ENCODE peak calls at places on chromosomes 7 and 10, in six cellular contexts. Z is K562, F is HepG2, L is A549, A is upper lobe of left lung, P is GM12878. K is an unnamed sample. For H3K4me1, the result is how much of the 10 kb centered on the place peaks cover.

GRCh38 chr7:117155694-117156093 is 167.2 kb downstream of the WNT2 start:
- ATAC-seq in F (no peak), Z (no peak), A (no peak), P (no peak), L (no peak), K (no peak)

GRCh38 chr10:88315746-88316145 is 267.4 kb downstream of the RNLS start:
- ATAC-seq in P (no peak), F (no peak), A (no peak), Z (no peak), L (no peak), K (no peak)

GRCh38 chr7:55567495-55568070 is 4.7 kb downstream of the VOPP1 start:
- ATAC-seq in Z (no peak), P (peak), F (no peak), A (no peak), L (no peak), K (no peak)

GRCh38 chr10:126661356-126661755 is 9.1 kb downstream of the C10orf90 start:
- ATAC-seq in Z (no peak), P (no peak), L (no peak), A (no peak), F (no peak), K (no peak)

GRCh38 chr10:129040377-129040776 is 426.7 kb upstream of the MGMT start:
- ATAC-seq in P (no peak), Z (no peak), L (no peak), F (no peak), A (no peak), K (no peak)

GRCh38 chr7:50197547-50197946 is 104.5 kb upstream of the ZPBP start:
- ATAC-seq in P (peak), L (no peak), A (no peak), F (peak), Z (peak), K (no peak)

GRCh38 chr10:72542396-72542815 is 83.5 kb downstream of the MICU1 start:
- ATAC-seq in A (no peak), P (no peak), F (peak), Z (no peak), L (no peak), K (no peak)

GRCh38 chr7:135914346-135914745 is 62.8 kb downstream of the MTPN start:
- ATAC-seq in P (no peak), Z (no peak), L (no peak), A (no peak), F (no peak), K (no peak)

GRCh38 chr7:29289156-29290021 is 94.8 kb downstream of the CHN2 start:
- ATAC-seq in F (peak), A (peak), Z (no peak), L (no peak), P (peak), K (peak)

GRCh38 chr7:131633342-131633843 is 77.0 kb upstream of the PODXL start:
- ATAC-seq in F (no peak), Z (peak), P (peak), L (peak), A (peak), K (peak)

GRCh38 chr7:13060173-13060572 is 372.7 kb downstream of the ARL4A start:
- ATAC-seq in P (no peak), F (no peak), L (no peak), A (no peak), Z (no peak), K (no peak)

GRCh38 chr10:114356786-114357588 is 47.3 kb downstream of the AFAP1L2 start:
- ATAC-seq in Z (no peak), A (peak), P (no peak), L (peak), F (no peak), K (peak)

GRCh38 chr10:96017227-96017687 is 26.1 kb upstream of the CCNJ start:
- ATAC-seq in Z (peak), F (peak), P (peak), L (peak), A (peak), K (peak)

GRCh38 chr7:117362294-117362693 is 39.4 kb upstream of the WNT2 start:
- ATAC-seq in L (no peak), F (no peak), Z (no peak), P (peak), A (no peak), K (no peak)

GRCh38 chr10:71084061-71084817 is 128.1 kb upstream of the UNC5B start:
- ATAC-seq in F (no peak), P (no peak), Z (no peak), L (no peak), A (no peak), K (no peak)

GRCh38 chr7:155737590-155737989 is 74.7 kb downstream of the SHH start:
- ATAC-seq in P (no peak), A (no peak), F (no peak), Z (no peak), L (no peak), K (no peak)

GRCh38 chr7:101614098-101614938 is 14.8 kb downstream of the MYL10 start:
- ATAC-seq in Z (no peak), P (no peak), F (no peak), A (no peak), L (no peak), K (no peak)

GRCh38 chr7:4604456-4604940 is 77.6 kb upstream of the FOXK1 start:
- ATAC-seq in L (no peak), A (no peak), Z (no peak), F (no peak), P (no peak), K (no peak)

GRCh38 chr10:58967551-58968418 is 208.7 kb upstream of the PHYHIPL start:
- ATAC-seq in A (peak), F (peak), P (peak), L (peak), Z (no peak), K (no peak)

GRCh38 chr7:96303105-96303685 is 18.7 kb downstream of the SLC25A13 start:
- ATAC-seq in L (peak), A (peak), P (no peak), F (peak), Z (peak), K (no peak)

GRCh38 chr7:30165590-30165989 is 30.8 kb downstream of the MTURN start:
- ATAC-seq in A (no peak), P (no peak), F (no peak), Z (no peak), L (no peak), K (no peak)

GRCh38 chr10:80541144-80541750 is 3.5 kb downstream of the SH2D4B start:
- ATAC-seq in A (no peak), P (peak), F (no peak), L (no peak), Z (peak), K (peak)

GRCh38 chr10:14340051-14340744 is 9.5 kb upstream of the FRMD4A start:
- ATAC-seq in L (no peak), P (no peak), A (no peak), Z (no peak), F (no peak), K (no peak)

DNA sequence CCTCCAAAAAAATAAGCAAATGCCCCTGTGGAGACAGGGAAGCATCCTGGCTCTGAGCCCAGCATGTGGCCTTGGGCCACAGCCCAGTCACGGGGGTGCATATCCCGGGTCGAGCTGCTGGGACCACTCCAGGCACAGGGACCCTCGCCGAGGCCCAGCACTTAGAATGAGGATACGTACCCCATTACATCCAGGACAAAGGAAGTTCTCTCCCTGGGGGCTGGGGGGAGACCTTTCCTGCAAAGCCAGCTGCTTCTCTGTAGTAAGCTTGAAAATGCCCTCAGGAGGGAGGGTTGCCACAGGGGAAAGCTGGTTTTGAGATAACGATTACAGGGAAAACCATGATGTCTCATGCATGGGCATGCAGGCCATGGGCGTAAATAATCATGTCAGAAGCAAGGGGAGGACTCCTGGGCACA is 75.5 kb downstream of the HIPK2 start:
- ATAC-seq in Z (no peak), P (no peak), A (no peak), F (no peak), L (no peak), K (no peak)
- H3K4me1 ChIP-seq in Z (under half), P (under half), A (under half), F (under half), L (under half), K (under half)

GRCh38 chr7:70849580-70850235 is 282.2 kb upstream of the GALNT17 start:
- ATAC-seq in Z (no peak), F (no peak), P (no peak), A (no peak), L (no peak), K (no peak)
- TF ChIP-seq POLR2A in Z (no peak), F (no peak), P (no peak), A (no peak), L (no peak), K (no peak)

GRCh38 chr10:73781548-73781878 is 335 bp upstream of the CHCHD1 start:
- ATAC-seq in L (peak), F (no peak), P (peak), A (peak), Z (peak), K (peak)

GRCh38 chr10:73780966-73781365 is 882 bp upstream of the CHCHD1 start:
- ATAC-seq in A (no peak), L (no peak), P (no peak), Z (no peak), F (no peak), K (no peak)

GRCh38 chr10:73782749-73783085 is 869 bp downstream of the CHCHD1 start:
- ATAC-seq in Z (no peak), F (no peak), P (no peak), A (no peak), L (no peak), K (no peak)

GRCh38 chr10:73780301-73780700 is 1.5 kb upstream of the CHCHD1 start:
- ATAC-seq in Z (no peak), P (no peak), F (no peak), A (no peak), L (no peak), K (no peak)

GRCh38 chr10:73781879-73782748 is at the start of gene CHCHD1:
- ATAC-seq in L (peak), A (peak), P (peak), F (peak), Z (peak), K (peak)
- TF ChIP-seq EP300 in L (no peak), A (no peak), P (no peak), F (no peak), Z (peak), K (no peak)

DNA sequence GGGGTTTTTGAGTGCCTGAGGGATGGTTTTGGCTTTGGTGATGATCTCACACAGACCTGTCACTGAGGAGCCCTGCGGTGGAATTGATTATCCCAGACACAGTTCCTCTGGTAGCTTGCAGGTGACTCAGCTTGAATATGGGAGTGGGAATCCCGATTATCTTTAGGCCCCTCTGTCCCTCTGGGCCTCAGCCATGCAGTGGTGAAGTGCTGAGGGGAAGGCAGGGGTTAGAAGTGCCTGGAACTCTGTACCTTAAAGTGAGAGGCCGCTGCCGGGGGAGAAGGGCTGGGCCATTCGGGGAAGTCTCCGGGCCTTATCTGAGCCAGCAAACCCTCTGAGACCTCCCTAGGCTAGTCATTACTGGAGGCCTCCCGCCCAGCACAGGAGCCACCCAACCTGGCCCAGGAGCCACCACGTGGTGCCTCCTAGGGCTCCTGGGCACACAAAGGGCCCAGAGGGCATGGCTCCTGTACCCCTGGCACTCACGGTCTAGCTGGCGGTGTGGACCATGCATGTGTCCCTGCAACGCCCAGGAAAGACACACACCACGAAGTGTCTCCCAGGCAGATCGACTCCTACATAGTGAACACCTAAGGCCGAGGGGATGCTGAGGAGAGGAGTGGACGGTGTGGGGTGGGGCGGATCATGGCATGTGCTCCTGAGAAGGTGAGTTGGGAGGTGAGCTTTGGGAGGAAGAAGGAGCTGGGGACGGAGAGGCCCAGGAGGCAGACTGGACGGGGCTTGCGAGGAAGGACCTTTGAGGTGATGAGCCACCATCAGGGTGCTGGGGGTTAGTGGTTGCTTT is 56.2 kb downstream of the HK1 start:
- ATAC-seq in A (no peak), F (peak), Z (peak), L (peak), P (peak), K (no peak)
- H3K4me1 ChIP-seq in A (half or more), F (under half), Z (half or more), L (under half), P (under half), K (half or more)

DNA sequence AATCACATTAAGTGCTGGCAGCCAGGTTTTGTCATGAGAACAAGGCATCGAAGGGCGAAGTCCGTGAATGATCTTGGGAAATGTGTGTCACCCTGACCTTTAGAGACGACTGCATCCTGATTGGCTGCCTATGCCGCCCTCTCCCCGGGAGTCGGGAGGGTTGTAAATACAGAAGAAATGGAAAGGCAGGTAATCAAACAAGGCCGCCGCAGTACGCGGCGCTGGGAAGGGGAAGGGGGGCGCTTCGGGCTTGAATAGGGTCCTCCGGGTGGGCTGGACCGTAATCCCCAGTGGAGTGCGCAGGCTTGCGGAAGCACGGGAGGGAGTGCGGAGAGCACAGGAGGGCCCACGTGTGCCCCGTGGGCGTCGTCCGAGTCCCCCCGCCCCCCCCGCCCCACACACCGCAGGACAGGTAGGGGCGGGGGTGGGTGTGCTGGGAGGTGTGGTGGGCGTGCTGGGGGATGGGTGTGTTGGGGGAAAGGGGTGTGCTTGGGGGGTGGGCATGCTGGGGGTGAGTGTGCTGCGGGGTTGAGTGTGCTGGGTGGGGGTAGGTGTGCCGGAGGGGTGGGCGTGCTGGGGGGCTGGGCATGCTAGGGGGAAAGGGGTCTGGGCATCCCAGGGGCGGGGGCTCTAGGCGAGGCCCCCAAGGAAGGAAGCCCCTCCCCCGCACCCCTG is 169.4 kb downstream of the ARHGAP12 start:
- ATAC-seq in A (peak), F (peak), Z (no peak), P (peak), L (peak), K (no peak)
- TF ChIP-seq POLR2A in A (no peak), F (no peak), Z (no peak), P (no peak), L (peak), K (no peak)

DNA sequence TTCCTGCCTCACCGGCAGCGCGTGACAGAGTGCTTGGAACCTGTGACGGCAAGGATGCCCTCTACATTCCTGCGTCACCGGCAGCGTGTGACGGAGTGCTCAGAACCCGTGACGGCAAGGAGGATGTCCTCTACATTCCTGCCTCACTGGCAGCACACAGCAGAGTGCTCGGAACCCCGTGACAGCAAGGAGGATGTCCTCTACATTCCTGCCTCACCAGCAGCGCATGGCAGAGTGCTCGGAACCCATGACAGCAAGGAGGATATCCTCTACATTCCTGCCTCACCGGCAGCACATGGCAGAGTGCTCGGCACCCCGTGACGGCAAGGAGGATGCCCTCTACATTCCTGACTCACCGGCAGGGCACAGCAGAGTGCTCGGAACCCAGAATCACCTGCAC is 231.0 kb downstream of the DIP2C start:
- ATAC-seq in L (no peak), Z (no peak), F (no peak), A (no peak), P (no peak), K (peak)
- TF ChIP-seq EP300 in L (no peak), Z (no peak), F (no peak), A (no peak), P (no peak), K (no peak)